ENCODE peak calls at places on chromosomes 5 and 9, in seven cellular contexts. K, S, G, H, R, A and U are unnamed samples. For H3K9me3, the result is how much of the 10 kb centered on the place peaks cover.

GRCh38 chr9:132985489-132985888 is 7.0 kb downstream of the GFI1B start:
- DNase-seq in H (no peak), A (no peak), S (no peak), G (no peak), R (no peak), K (no peak), U (no peak)

GRCh38 chr5:39543335-39543734 is 118.6 kb upstream of the DAB2 start:
- DNase-seq in G (no peak), R (no peak), S (no peak), A (peak), H (no peak), K (no peak), U (no peak)

GRCh38 chr9:70552561-70552960 is 138.1 kb upstream of the KLF9 start:
- DNase-seq in G (no peak), A (no peak), R (no peak), H (no peak), K (no peak), S (no peak), U (no peak)

GRCh38 chr5:111735829-111736228 is 21.2 kb downstream of the NREP start:
- DNase-seq in A (no peak), K (no peak), R (peak), G (peak), S (no peak), H (no peak), U (peak)

GRCh38 chr9:24616858-24617257 is 71.2 kb upstream of the IZUMO3 start:
- DNase-seq in G (no peak), R (no peak), K (no peak), H (no peak), A (no peak), S (no peak), U (no peak)

GRCh38 chr9:136896027-136896426 is 9.7 kb downstream of the TRAF2 start:
- DNase-seq in G (no peak), R (no peak), A (no peak), H (no peak), K (no peak), S (no peak), U (no peak)

GRCh38 chr5:113000466-113000865 is 23.9 kb downstream of the DCP2 start:
- DNase-seq in H (no peak), S (no peak), K (no peak), A (no peak), G (no peak), R (no peak), U (no peak)

GRCh38 chr5:177403826-177404640 is 3.6 kb upstream of the PFN3 start:
- DNase-seq in G (peak), A (peak), K (peak), H (peak), S (peak), R (peak), U (peak)

GRCh38 chr5:175215906-175216305 is 228.1 kb downstream of the DRD1 start:
- DNase-seq in K (no peak), R (no peak), H (no peak), G (no peak), S (no peak), A (no peak), U (no peak)

GRCh38 chr5:133509742-133510079 is 102.6 kb downstream of the FSTL4 start:
- DNase-seq in K (no peak), H (no peak), S (peak), A (no peak), R (peak), G (no peak), U (peak)

GRCh38 chr5:81422671-81423070 is 28.7 kb upstream of the ACOT12 start:
- DNase-seq in S (no peak), R (peak), H (no peak), K (no peak), G (no peak), A (no peak), U (no peak)

GRCh38 chr5:6544561-6544935 is 88.3 kb downstream of the NSUN2 start:
- DNase-seq in K (no peak), S (no peak), R (peak), A (no peak), G (peak), H (no peak), U (no peak)

GRCh38 chr5:147464211-147464610 is 45.7 kb downstream of the DPYSL3 start:
- DNase-seq in A (no peak), K (no peak), R (no peak), G (no peak), S (no peak), H (no peak), U (peak)

GRCh38 chr5:132010645-132011560 is 555 bp downstream of the ACSL6 start:
- DNase-seq in K (no peak), R (peak), G (no peak), H (peak), A (no peak), S (no peak), U (peak)

GRCh38 chr9:5786370-5787127 is 46.4 kb downstream of the ERMP1 start:
- DNase-seq in H (no peak), R (no peak), K (no peak), G (no peak), S (no peak), A (no peak), U (peak)

GRCh38 chr5:172523146-172523745 is 68.9 kb upstream of the SH3PXD2B start:
- DNase-seq in H (no peak), A (no peak), R (peak), G (peak), K (no peak), S (no peak), U (peak)

GRCh38 chr5:154611341-154611767 is 133.3 kb upstream of the HAND1 start:
- DNase-seq in A (no peak), G (no peak), H (peak), S (no peak), R (no peak), K (no peak), U (peak)
- H3K4me3 ChIP-seq in A (no peak), G (no peak), H (no peak), S (no peak), R (no peak), K (peak), U (no peak)

GRCh38 chr9:95778957-95779356 is 96.5 kb upstream of the ERCC6L2 start:
- DNase-seq in G (peak), R (no peak), H (no peak), A (no peak), K (no peak), S (no peak), U (peak)
- H3K9me3 ChIP-seq in G (under half), R (under half), H (under half), A (under half), K (under half), S (under half), U (under half)

DNA sequence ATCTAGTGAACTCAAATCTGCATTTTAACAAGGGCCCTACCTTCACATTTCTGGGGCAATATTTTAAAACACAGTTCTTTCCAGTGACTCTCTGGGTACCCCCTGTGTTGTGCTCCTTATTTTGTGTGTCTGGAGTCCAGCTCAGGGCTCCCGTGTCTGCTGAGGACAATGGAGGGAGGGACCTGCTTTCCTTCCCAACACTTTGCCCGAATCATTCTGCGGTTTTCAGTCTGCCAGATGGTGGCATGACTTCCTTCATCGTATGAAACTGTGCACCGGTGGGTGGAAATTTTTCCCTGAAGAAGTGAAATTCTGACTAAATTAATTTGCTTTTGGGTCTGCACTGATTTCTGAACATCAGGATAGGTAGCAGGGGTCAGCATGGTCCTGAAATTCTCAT is 153.6 kb upstream of the CD180 start:
- DNase-seq in H (no peak), A (no peak), K (no peak), S (no peak), G (no peak), R (no peak), U (no peak)
- H3K27ac ChIP-seq in H (no peak), A (no peak), K (no peak), S (no peak), G (no peak), R (no peak), U (no peak)

DNA sequence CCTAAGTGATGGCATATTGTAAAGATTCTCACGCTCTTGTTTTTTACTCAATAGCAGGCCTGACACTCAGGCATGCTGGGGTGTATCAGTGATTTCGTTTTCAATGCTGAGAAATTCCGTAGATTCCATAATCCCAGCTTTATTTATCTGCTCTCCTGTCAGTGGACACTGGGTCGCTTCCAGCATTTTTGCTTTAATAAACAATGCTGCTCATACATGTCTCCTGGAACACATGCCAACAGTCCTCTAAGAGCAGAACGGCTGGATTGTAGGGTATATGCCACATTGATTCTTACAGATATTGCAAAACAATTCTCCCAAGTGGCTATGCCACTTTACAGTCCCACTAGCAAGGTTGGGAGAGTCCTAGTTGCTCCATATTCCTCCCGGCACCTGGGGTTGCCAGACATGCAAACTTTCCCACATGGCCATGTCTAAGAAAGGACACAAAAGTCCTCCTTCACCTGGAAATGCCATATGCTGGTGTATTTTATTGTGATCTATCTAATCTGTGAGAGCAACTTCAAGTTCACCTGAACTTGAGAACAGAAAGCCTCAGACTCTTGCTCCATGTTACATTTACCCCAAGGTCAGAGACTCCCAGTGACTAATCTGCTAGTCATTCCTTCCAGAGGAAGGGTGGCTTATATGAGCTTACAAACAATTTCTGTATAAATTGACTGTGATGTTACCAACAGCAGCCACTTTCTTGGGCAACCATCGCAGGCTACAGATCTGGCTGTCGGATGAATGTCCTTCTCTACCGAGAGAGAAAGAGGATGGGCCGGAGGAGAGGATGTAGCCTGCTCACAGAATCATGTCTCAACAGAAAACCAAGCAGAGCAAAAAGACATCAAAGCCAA is 81.8 kb downstream of the RAPGEF1 start:
- DNase-seq in H (no peak), G (no peak), A (peak), R (peak), K (no peak), S (no peak), U (peak)
- H3K4me3 ChIP-seq in H (no peak), G (no peak), A (peak), R (no peak), K (no peak), S (no peak), U (no peak)

GRCh38 chr5:20469792-20470191 is 481.8 kb upstream of the CDH18 start:
- DNase-seq in S (no peak), K (no peak), R (no peak), H (no peak), G (no peak), A (no peak), U (no peak)

GRCh38 chr5:20470997-20471396 is 483.0 kb upstream of the CDH18 start:
- DNase-seq in R (no peak), S (no peak), H (no peak), K (no peak), A (no peak), G (no peak), U (no peak)

GRCh38 chr5:20469390-20469789 is 481.4 kb upstream of the CDH18 start:
- DNase-seq in G (no peak), H (no peak), S (no peak), A (no peak), K (no peak), R (no peak), U (no peak)

GRCh38 chr5:20463206-20463605 is 475.2 kb upstream of the CDH18 start:
- DNase-seq in K (no peak), R (no peak), S (no peak), G (no peak), H (no peak), A (no peak), U (no peak)

DNA sequence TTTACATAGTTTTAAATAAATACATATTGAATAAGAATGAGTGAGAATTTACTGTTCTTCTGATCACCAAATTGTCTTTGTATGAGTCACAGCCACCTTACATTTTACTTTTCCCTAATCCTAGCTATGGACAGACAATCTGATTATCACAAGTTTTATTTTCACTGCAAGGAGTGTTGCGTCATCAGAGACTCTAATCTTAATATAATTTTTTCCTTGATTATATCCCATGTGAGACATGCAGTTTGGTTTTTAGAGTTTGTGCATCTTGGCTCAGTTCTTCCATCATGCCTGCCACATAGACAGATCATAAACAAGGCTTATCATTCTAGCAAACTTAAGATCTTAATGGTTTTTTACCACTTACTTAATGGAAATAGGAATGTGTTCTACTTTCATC is 478.5 kb upstream of the CDH18 start:
- DNase-seq in R (no peak), S (no peak), A (no peak), G (no peak), K (no peak), H (no peak), U (no peak)
- H3K9me3 ChIP-seq in R (under half), S (under half), A (under half), G (under half), K (under half), H (under half), U (under half)

GRCh38 chr5:134792287-134792686 is 33.7 kb downstream of the DDX46 start:
- DNase-seq in K (no peak), R (no peak), G (no peak), H (no peak), A (no peak), S (no peak), U (no peak)

GRCh38 chr5:134794136-134794535 is 35.6 kb downstream of the DDX46 start:
- DNase-seq in K (no peak), S (no peak), R (peak), H (no peak), G (no peak), A (no peak), U (no peak)

GRCh38 chr5:134794819-134795218 is 36.2 kb downstream of the DDX46 start:
- DNase-seq in G (no peak), A (no peak), K (no peak), S (no peak), H (no peak), R (no peak), U (no peak)

GRCh38 chr5:134798468-134798867 is 39.9 kb downstream of the DDX46 start:
- DNase-seq in A (no peak), K (no peak), G (no peak), R (no peak), H (no peak), S (no peak), U (no peak)

GRCh38 chr5:134793111-134793510 is 34.5 kb downstream of the DDX46 start:
- DNase-seq in A (no peak), G (no peak), K (no peak), S (no peak), R (no peak), H (no peak), U (no peak)
- H3K27ac ChIP-seq in A (no peak), G (no peak), K (no peak), S (no peak), R (no peak), H (no peak), U (no peak)

GRCh38 chr9:73549991-73550390 is 398.3 kb downstream of the ANXA1 start:
- DNase-seq in H (no peak), S (no peak), R (no peak), K (no peak), G (no peak), A (no peak), U (no peak)

GRCh38 chr9:73548201-73548600 is 396.5 kb downstream of the ANXA1 start:
- DNase-seq in A (no peak), K (no peak), H (no peak), S (no peak), R (no peak), G (no peak), U (no peak)

GRCh38 chr9:73558471-73558870 is 406.8 kb downstream of the ANXA1 start:
- DNase-seq in H (no peak), G (no peak), A (no peak), R (no peak), K (no peak), S (no peak), U (no peak)

GRCh38 chr9:73553295-73553694 is 401.6 kb downstream of the ANXA1 start:
- DNase-seq in A (no peak), H (no peak), S (no peak), K (no peak), G (no peak), R (no peak), U (no peak)
- H3K4me3 ChIP-seq in A (no peak), H (no peak), S (no peak), K (no peak), G (no peak), R (no peak), U (no peak)